ENCODE peak calls at places on chromosomes 1 and 21, in ten cellular contexts. One of them, this sample, is unnamed.

GRCh38 chr1:92585831-92586230 is 99.1 kb upstream of the GFI1 start:
- DNase-seq in PC-3: peak
- DNase-seq in MM.1S: no peak
- DNase-seq in astrocyte: no peak
- DNase-seq in mammary epithelial cell: peak
- DNase-seq in H9: no peak
- DNase-seq in PC-9: no peak
- DNase-seq in fibroblast of lung: no peak
- DNase-seq in A549: no peak
- DNase-seq in GM12878: no peak
- DNase-seq in this sample: no peak

GRCh38 chr1:37764888-37765441 is at the start of gene EPHA10:
- DNase-seq in H9: peak
- DNase-seq in mammary epithelial cell: no peak
- DNase-seq in A549: no peak
- DNase-seq in fibroblast of lung: no peak
- DNase-seq in astrocyte: no peak
- DNase-seq in PC-3: no peak
- DNase-seq in GM12878: no peak
- DNase-seq in PC-9: no peak
- DNase-seq in MM.1S: no peak
- DNase-seq in this sample: no peak

GRCh38 chr1:44807364-44808062 is 362 bp upstream of the DYNLT4 start:
- DNase-seq in fibroblast of lung: peak
- DNase-seq in astrocyte: peak
- DNase-seq in H9: peak
- DNase-seq in GM12878: peak
- DNase-seq in mammary epithelial cell: peak
- DNase-seq in PC-3: peak
- DNase-seq in MM.1S: no peak
- DNase-seq in PC-9: peak
- DNase-seq in A549: peak
- DNase-seq in this sample: peak

GRCh38 chr1:188689542-188689941 is 1788.1 kb downstream of the BRINP3 start:
- DNase-seq in mammary epithelial cell: peak
- DNase-seq in GM12878: no peak
- DNase-seq in H9: peak
- DNase-seq in fibroblast of lung: no peak
- DNase-seq in PC-9: no peak
- DNase-seq in A549: no peak
- DNase-seq in PC-3: peak
- DNase-seq in astrocyte: peak
- DNase-seq in MM.1S: no peak
- DNase-seq in this sample: no peak

GRCh38 chr21:32448803-32449594 is 36.5 kb downstream of the EVA1C start:
- DNase-seq in fibroblast of lung: peak
- DNase-seq in astrocyte: peak
- DNase-seq in PC-9: no peak
- DNase-seq in A549: no peak
- DNase-seq in H9: no peak
- DNase-seq in MM.1S: no peak
- DNase-seq in mammary epithelial cell: no peak
- DNase-seq in PC-3: no peak
- DNase-seq in GM12878: no peak
- DNase-seq in this sample: peak

GRCh38 chr1:245475116-245475515 is 320.3 kb downstream of the KIF26B start:
- DNase-seq in fibroblast of lung: peak
- DNase-seq in H9: no peak
- DNase-seq in astrocyte: peak
- DNase-seq in GM12878: no peak
- DNase-seq in PC-9: no peak
- DNase-seq in A549: no peak
- DNase-seq in mammary epithelial cell: peak
- DNase-seq in PC-3: no peak
- DNase-seq in MM.1S: no peak
- DNase-seq in this sample: no peak

GRCh38 chr1:221845650-221846371 is 103.9 kb upstream of the DUSP10 start:
- DNase-seq in PC-3: peak
- DNase-seq in fibroblast of lung: peak
- DNase-seq in MM.1S: no peak
- DNase-seq in mammary epithelial cell: peak
- DNase-seq in astrocyte: no peak
- DNase-seq in H9: peak
- DNase-seq in A549: peak
- DNase-seq in PC-9: no peak
- DNase-seq in GM12878: no peak
- DNase-seq in this sample: no peak

GRCh38 chr21:37916795-37917142 is 512 bp upstream of the KCNJ6 start:
- DNase-seq in MM.1S: no peak
- DNase-seq in fibroblast of lung: no peak
- DNase-seq in PC-9: no peak
- DNase-seq in PC-3: no peak
- DNase-seq in GM12878: no peak
- DNase-seq in A549: peak
- DNase-seq in mammary epithelial cell: no peak
- DNase-seq in astrocyte: no peak
- DNase-seq in H9: peak
- DNase-seq in this sample: no peak

GRCh38 chr21:28068455-28069358 is 924.0 kb downstream of the LTN1 start:
- DNase-seq in GM12878: no peak
- DNase-seq in MM.1S: no peak
- DNase-seq in PC-3: no peak
- DNase-seq in A549: no peak
- DNase-seq in fibroblast of lung: no peak
- DNase-seq in mammary epithelial cell: no peak
- DNase-seq in astrocyte: no peak
- DNase-seq in PC-9: no peak
- DNase-seq in H9: no peak
- DNase-seq in this sample: no peak

GRCh38 chr1:20726107-20726911 is 6.2 kb downstream of the SH2D5 start:
- DNase-seq in astrocyte: no peak
- DNase-seq in H9: peak
- DNase-seq in A549: no peak
- DNase-seq in MM.1S: no peak
- DNase-seq in PC-9: no peak
- DNase-seq in fibroblast of lung: no peak
- DNase-seq in PC-3: no peak
- DNase-seq in mammary epithelial cell: no peak
- DNase-seq in GM12878: no peak
- DNase-seq in this sample: peak

GRCh38 chr1:156407344-156407743 is 38.3 kb downstream of the RHBG start:
- DNase-seq in PC-9: no peak
- DNase-seq in A549: no peak
- DNase-seq in H9: no peak
- DNase-seq in GM12878: no peak
- DNase-seq in PC-3: no peak
- DNase-seq in MM.1S: no peak
- DNase-seq in mammary epithelial cell: no peak
- DNase-seq in astrocyte: no peak
- DNase-seq in fibroblast of lung: no peak
- DNase-seq in this sample: no peak

GRCh38 chr1:181655756-181656155 is 172.4 kb downstream of the CACNA1E start:
- DNase-seq in H9: no peak
- DNase-seq in MM.1S: no peak
- DNase-seq in fibroblast of lung: peak
- DNase-seq in GM12878: no peak
- DNase-seq in PC-3: no peak
- DNase-seq in mammary epithelial cell: peak
- DNase-seq in PC-9: no peak
- DNase-seq in A549: no peak
- DNase-seq in astrocyte: peak
- DNase-seq in this sample: no peak

GRCh38 chr1:43557744-43558245 is 27.1 kb downstream of the PTPRF start:
- DNase-seq in PC-9: peak
- DNase-seq in mammary epithelial cell: no peak
- DNase-seq in GM12878: no peak
- DNase-seq in astrocyte: peak
- DNase-seq in H9: no peak
- DNase-seq in MM.1S: no peak
- DNase-seq in PC-3: peak
- DNase-seq in fibroblast of lung: peak
- DNase-seq in A549: no peak
- DNase-seq in this sample: no peak

GRCh38 chr1:15343729-15344128 is 66.0 kb upstream of the EFHD2 start:
- DNase-seq in PC-9: no peak
- DNase-seq in mammary epithelial cell: no peak
- DNase-seq in PC-3: no peak
- DNase-seq in H9: no peak
- DNase-seq in MM.1S: no peak
- DNase-seq in fibroblast of lung: peak
- DNase-seq in GM12878: no peak
- DNase-seq in astrocyte: peak
- DNase-seq in A549: no peak
- DNase-seq in this sample: peak

GRCh38 chr1:62274496-62274895 is 44.7 kb downstream of the KANK4 start:
- DNase-seq in A549: no peak
- DNase-seq in PC-3: no peak
- DNase-seq in MM.1S: no peak
- DNase-seq in PC-9: no peak
- DNase-seq in mammary epithelial cell: no peak
- DNase-seq in GM12878: no peak
- DNase-seq in fibroblast of lung: no peak
- DNase-seq in H9: no peak
- DNase-seq in astrocyte: no peak
- DNase-seq in this sample: no peak
- TF ChIP-seq CTCF in A549: no peak
- TF ChIP-seq CTCF in PC-3: no peak
- TF ChIP-seq CTCF in MM.1S: no peak
- TF ChIP-seq CTCF in PC-9: no peak
- TF ChIP-seq CTCF in mammary epithelial cell: no peak
- TF ChIP-seq CTCF in GM12878: no peak
- TF ChIP-seq CTCF in fibroblast of lung: no peak
- TF ChIP-seq CTCF in H9: no peak
- TF ChIP-seq CTCF in astrocyte: no peak
- TF ChIP-seq CTCF in this sample: no peak

GRCh38 chr1:99986656-99987225 is 16.9 kb downstream of the SLC35A3 start:
- DNase-seq in H9: no peak
- DNase-seq in mammary epithelial cell: no peak
- DNase-seq in GM12878: no peak
- DNase-seq in PC-9: no peak
- DNase-seq in A549: no peak
- DNase-seq in MM.1S: no peak
- DNase-seq in astrocyte: no peak
- DNase-seq in fibroblast of lung: no peak
- DNase-seq in PC-3: peak
- DNase-seq in this sample: no peak
- H3K4me2 ChIP-seq in H9: no peak
- H3K4me2 ChIP-seq in mammary epithelial cell: no peak
- H3K4me2 ChIP-seq in GM12878: no peak
- H3K4me2 ChIP-seq in PC-9: no peak
- H3K4me2 ChIP-seq in A549: peak
- H3K4me2 ChIP-seq in MM.1S: no peak
- H3K4me2 ChIP-seq in astrocyte: no peak
- H3K4me2 ChIP-seq in fibroblast of lung: no peak
- H3K4me2 ChIP-seq in PC-3: no peak
- H3K4me2 ChIP-seq in this sample: no peak

GRCh38 chr1:114154963-114155322 is 1.3 kb upstream of the SYT6 start:
- DNase-seq in PC-3: no peak
- DNase-seq in mammary epithelial cell: peak
- DNase-seq in A549: no peak
- DNase-seq in GM12878: no peak
- DNase-seq in PC-9: no peak
- DNase-seq in fibroblast of lung: no peak
- DNase-seq in H9: peak
- DNase-seq in astrocyte: peak
- DNase-seq in MM.1S: no peak
- DNase-seq in this sample: peak
- TF ChIP-seq CTCF in PC-3: no peak
- TF ChIP-seq CTCF in mammary epithelial cell: no peak
- TF ChIP-seq CTCF in A549: no peak
- TF ChIP-seq CTCF in GM12878: no peak
- TF ChIP-seq CTCF in PC-9: no peak
- TF ChIP-seq CTCF in fibroblast of lung: no peak
- TF ChIP-seq CTCF in H9: no peak
- TF ChIP-seq CTCF in astrocyte: no peak
- TF ChIP-seq CTCF in MM.1S: no peak
- TF ChIP-seq CTCF in this sample: no peak

DNA sequence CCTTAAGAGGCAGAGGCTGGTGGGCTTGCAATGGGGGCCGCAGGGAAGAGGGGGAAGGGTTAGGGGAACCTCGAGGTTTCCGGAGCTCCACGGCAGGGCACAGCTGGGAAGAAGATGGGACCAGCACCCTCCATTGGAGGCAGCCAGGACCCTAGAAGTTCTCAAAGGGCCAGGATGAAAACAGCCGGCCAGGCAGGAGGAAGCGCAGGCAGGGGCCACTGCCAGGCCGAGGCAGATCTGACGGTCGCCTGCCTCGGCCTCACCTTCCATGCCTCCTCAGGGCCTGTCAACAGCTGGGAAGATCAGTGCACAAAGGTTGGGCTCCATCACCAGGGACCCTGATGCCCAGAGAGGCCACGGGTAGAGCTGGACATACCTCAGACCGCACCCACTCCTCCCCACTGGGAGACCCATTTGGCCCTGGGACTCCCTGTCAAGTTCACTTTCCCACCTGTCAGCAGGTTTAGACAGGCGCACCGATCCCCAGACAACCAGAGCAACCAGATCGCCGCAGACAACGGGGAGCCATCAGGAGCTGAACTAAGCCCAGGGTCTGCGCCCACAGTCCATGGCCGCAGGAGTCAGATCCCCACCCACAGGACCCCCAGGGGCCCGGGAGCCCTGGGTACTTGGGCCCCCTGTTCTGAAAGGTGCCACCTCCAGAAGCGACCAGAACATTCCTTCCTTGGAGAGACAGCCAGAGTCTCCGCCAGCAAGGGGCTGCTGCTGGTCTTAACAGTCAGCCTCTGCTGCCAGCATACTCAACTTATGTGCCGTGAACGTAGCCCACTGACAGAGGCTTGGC is 2.2 kb downstream of the SLC19A1 start:
- DNase-seq in H9: peak
- DNase-seq in fibroblast of lung: no peak
- DNase-seq in PC-9: no peak
- DNase-seq in GM12878: no peak
- DNase-seq in mammary epithelial cell: no peak
- DNase-seq in PC-3: no peak
- DNase-seq in MM.1S: no peak
- DNase-seq in astrocyte: no peak
- DNase-seq in A549: no peak
- DNase-seq in this sample: peak
- H3K4me2 ChIP-seq in H9: no peak
- H3K4me2 ChIP-seq in fibroblast of lung: no peak
- H3K4me2 ChIP-seq in PC-9: peak
- H3K4me2 ChIP-seq in GM12878: peak
- H3K4me2 ChIP-seq in mammary epithelial cell: no peak
- H3K4me2 ChIP-seq in PC-3: peak
- H3K4me2 ChIP-seq in MM.1S: no peak
- H3K4me2 ChIP-seq in astrocyte: no peak
- H3K4me2 ChIP-seq in A549: no peak
- H3K4me2 ChIP-seq in this sample: no peak

GRCh38 chr21:40049959-40050290 is 182.7 kb downstream of the PCP4 start:
- DNase-seq in PC-9: no peak
- DNase-seq in H9: peak
- DNase-seq in GM12878: no peak
- DNase-seq in MM.1S: no peak
- DNase-seq in PC-3: no peak
- DNase-seq in A549: no peak
- DNase-seq in fibroblast of lung: no peak
- DNase-seq in astrocyte: no peak
- DNase-seq in mammary epithelial cell: no peak
- DNase-seq in this sample: peak
- TF ChIP-seq CTCF in PC-9: no peak
- TF ChIP-seq CTCF in H9: peak
- TF ChIP-seq CTCF in GM12878: no peak
- TF ChIP-seq CTCF in MM.1S: no peak
- TF ChIP-seq CTCF in PC-3: no peak
- TF ChIP-seq CTCF in A549: no peak
- TF ChIP-seq CTCF in fibroblast of lung: no peak
- TF ChIP-seq CTCF in astrocyte: no peak
- TF ChIP-seq CTCF in mammary epithelial cell: no peak
- TF ChIP-seq CTCF in this sample: no peak

This sample was measured in osteoblast.